ENCODE peak calls at places on chromosomes 3 and 15, in seven cellular contexts. C, F, P, O, X, S and E are unnamed samples.

GRCh38 chr15:64645995-64646394 is 129.4 kb downstream of the RBPMS2 start:
- DNase-seq in C (no peak), F (no peak), P (no peak), O (no peak), X (no peak), S (no peak), E (no peak)

GRCh38 chr3:123633530-123633929 is 48.7 kb upstream of the HACD2 start:
- DNase-seq in C (peak; percentile 74), F (no peak), P (peak; percentile 81), O (no peak), X (no peak), S (no peak), E (no peak)

GRCh38 chr3:191523099-191523498 is 62.1 kb downstream of the PYDC2 start:
- DNase-seq in C (no peak), F (no peak), P (no peak), O (no peak), X (no peak), S (no peak), E (no peak)

GRCh38 chr15:45522931-45523331 is 376 bp upstream of the SLC30A4 start:
- DNase-seq in C (peak; percentile 36), F (peak; percentile 17), P (peak; percentile 44), O (no peak), X (no peak), S (peak; percentile 65), E (peak; percentile 67)

GRCh38 chr3:157204431-157204830 is 44.5 kb upstream of the CCNL1 start:
- DNase-seq in C (peak; percentile 74), F (peak; percentile 22), P (peak; percentile 82), O (no peak), X (no peak), S (peak; percentile 54), E (peak; percentile 74)

GRCh38 chr3:139653582-139653981 is 24.2 kb downstream of the NMNAT3 start:
- DNase-seq in C (no peak), F (no peak), P (no peak), O (no peak), X (no peak), S (no peak), E (no peak)

GRCh38 chr3:196947860-196948441 is 5.6 kb upstream of the NCBP2 start:
- DNase-seq in C (no peak), F (no peak), P (no peak), O (no peak), X (no peak), S (no peak), E (no peak)

GRCh38 chr15:42106278-42106677 is 11.9 kb upstream of the PLA2G4D start:
- DNase-seq in C (no peak), F (no peak), P (no peak), O (no peak), X (no peak), S (no peak), E (no peak)

GRCh38 chr15:98442379-98442833 is 205.9 kb upstream of the IGF1R start:
- DNase-seq in C (peak; percentile 89), F (peak; percentile 36), P (peak; percentile 92), O (no peak), X (peak; percentile 45), S (peak; percentile 86), E (peak; percentile 68)

GRCh38 chr3:124666067-124666466 is 64.2 kb upstream of the UMPS start:
- DNase-seq in C (no peak), F (no peak), P (no peak), O (no peak), X (no peak), S (no peak), E (no peak)

GRCh38 chr3:192571197-192571791 is 156.0 kb downstream of the FGF12 start:
- DNase-seq in C (peak; percentile 40), F (peak; percentile 17), P (peak; percentile 36), O (no peak), X (no peak), S (no peak), E (peak; percentile 72)

GRCh38 chr3:29083081-29083480 is 197.8 kb upstream of the RBMS3 start:
- DNase-seq in C (no peak), F (no peak), P (no peak), O (no peak), X (no peak), S (no peak), E (no peak)

GRCh38 chr15:61327019-61327631 is 98.0 kb upstream of the RORA start:
- DNase-seq in C (no peak), F (no peak), P (peak; percentile 1), O (no peak), X (no peak), S (no peak), E (peak; percentile 49)

GRCh38 chr15:37019479-37020433 is 80.6 kb downstream of the MEIS2 start:
- DNase-seq in C (peak; percentile 9), F (no peak), P (peak; percentile 86), O (no peak), X (no peak), S (no peak), E (no peak)

GRCh38 chr3:16885948-16886683 is 1.4 kb downstream of the PLCL2 start:
- DNase-seq in C (no peak), F (no peak), P (peak; percentile 45), O (no peak), X (no peak), S (no peak), E (no peak)

GRCh38 chr3:103791786-103792515 is 1357.1 kb downstream of the ZPLD1 start:
- DNase-seq in C (no peak), F (no peak), P (no peak), O (no peak), X (no peak), S (no peak), E (no peak)

GRCh38 chr15:77025941-77026411 is 31.1 kb downstream of the PSTPIP1 start:
- DNase-seq in C (no peak), F (no peak), P (no peak), O (no peak), X (peak; percentile 7), S (no peak), E (no peak)

GRCh38 chr3:117435481-117435880 is 725.9 kb downstream of the TUSC7 start:
- DNase-seq in C (no peak), F (no peak), P (no peak), O (no peak), X (no peak), S (no peak), E (no peak)

GRCh38 chr15:83112233-83112958 is 5.0 kb downstream of the TM6SF1 start:
- DNase-seq in C (peak; percentile 8), F (no peak), P (peak; percentile 96), O (no peak), X (no peak), S (no peak), E (peak; percentile 95)

GRCh38 chr3:51082363-51082762 is 302.7 kb upstream of the MANF start:
- DNase-seq in C (no peak), F (no peak), P (no peak), O (no peak), X (no peak), S (no peak), E (no peak)

GRCh38 chr3:81270603-81271371 is 490.7 kb downstream of the GBE1 start:
- DNase-seq in C (no peak), F (no peak), P (no peak), O (no peak), X (no peak), S (no peak), E (no peak)

GRCh38 chr3:127628788-127629456 is at the start of gene PODXL2:
- DNase-seq in C (peak; percentile 56), F (no peak), P (peak; percentile 43), O (peak; percentile 9), X (peak; percentile 53), S (peak; percentile 82), E (peak; percentile 79)

GRCh38 chr3:28504945-28505344 is 156.3 kb upstream of the AZI2 start:
- DNase-seq in C (no peak), F (no peak), P (no peak), O (no peak), X (no peak), S (peak; percentile 31), E (no peak)

GRCh38 chr3:142647856-142648255 is 51.7 kb downstream of the PLS1 start:
- DNase-seq in C (no peak), F (peak; percentile 68), P (no peak), O (no peak), X (peak; percentile 64), S (no peak), E (peak; percentile 31)

GRCh38 chr3:105527949-105528348 is 161.2 kb downstream of the ALCAM start:
- DNase-seq in C (no peak), F (no peak), P (peak; percentile 38), O (no peak), X (no peak), S (no peak), E (peak; percentile 52)

GRCh38 chr15:89888214-89888804 is 5.5 kb downstream of the AP3S2 start:
- DNase-seq in C (peak; percentile 93), F (no peak), P (peak; percentile 82), O (no peak), X (peak; percentile 41), S (peak; percentile 61), E (peak; percentile 87)
- TF ChIP-seq CTCF in C (peak; percentile 73), F (peak; percentile 79), P (peak; percentile 59), O (no peak), X (peak; percentile 50), S (peak; percentile 57), E (peak; percentile 38)

DNA sequence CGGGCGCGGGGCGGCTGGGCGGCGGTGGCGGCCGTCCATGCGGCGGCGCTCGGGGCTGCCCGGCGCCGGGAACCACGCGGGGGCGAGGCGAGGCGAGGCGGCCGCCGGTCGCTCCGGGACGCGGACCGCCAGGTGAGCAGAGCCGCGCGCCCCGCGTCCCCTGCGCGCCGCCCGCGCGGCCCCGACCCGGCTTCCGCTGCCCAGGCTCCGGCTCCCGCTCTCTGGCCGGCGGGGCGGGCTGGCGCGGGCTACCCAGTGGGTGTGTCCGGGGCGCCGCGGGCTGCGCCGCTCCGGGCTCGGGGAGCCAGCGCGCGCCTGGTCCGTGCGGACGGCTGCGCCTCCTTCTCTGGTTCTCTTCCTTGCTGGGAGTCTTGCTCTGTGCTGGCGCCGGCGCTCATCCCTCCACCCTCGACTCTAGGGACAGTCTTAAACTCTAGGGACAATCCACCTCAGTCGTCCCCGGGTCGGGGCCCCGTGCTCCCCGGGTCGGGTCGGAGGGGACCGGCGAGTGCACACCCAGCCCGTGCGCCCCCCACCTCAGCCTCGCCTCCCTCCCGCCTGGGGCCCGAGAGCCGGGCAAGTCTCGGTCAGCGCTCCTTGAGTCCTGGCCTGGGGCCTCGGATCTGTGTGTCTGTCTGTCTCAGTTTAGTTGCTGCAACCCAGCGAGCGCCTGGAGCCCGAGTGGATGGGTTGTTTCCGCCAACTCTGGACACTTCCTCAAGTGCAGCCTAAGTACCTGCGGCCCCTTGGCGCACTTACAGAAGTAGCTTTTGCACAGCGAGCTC is 488 bp downstream of the THSD4 start:
- DNase-seq in C (peak; percentile 45), F (no peak), P (peak; percentile 59), O (no peak), X (peak; percentile 71), S (peak; percentile 67), E (no peak)
- TF ChIP-seq CTCF in C (no peak), F (peak; percentile 76), P (no peak), O (no peak), X (peak; percentile 27), S (no peak), E (no peak)

GRCh38 chr3:159732172-159733111 is 256.2 kb upstream of the IL12A start:
- DNase-seq in C (peak; percentile 94), F (no peak), P (peak; percentile 54), O (no peak), X (no peak), S (peak; percentile 80), E (peak; percentile 66)
- TF ChIP-seq CTCF in C (peak; percentile 44), F (peak; percentile 22), P (no peak), O (no peak), X (no peak), S (peak; percentile 12), E (no peak)

DNA sequence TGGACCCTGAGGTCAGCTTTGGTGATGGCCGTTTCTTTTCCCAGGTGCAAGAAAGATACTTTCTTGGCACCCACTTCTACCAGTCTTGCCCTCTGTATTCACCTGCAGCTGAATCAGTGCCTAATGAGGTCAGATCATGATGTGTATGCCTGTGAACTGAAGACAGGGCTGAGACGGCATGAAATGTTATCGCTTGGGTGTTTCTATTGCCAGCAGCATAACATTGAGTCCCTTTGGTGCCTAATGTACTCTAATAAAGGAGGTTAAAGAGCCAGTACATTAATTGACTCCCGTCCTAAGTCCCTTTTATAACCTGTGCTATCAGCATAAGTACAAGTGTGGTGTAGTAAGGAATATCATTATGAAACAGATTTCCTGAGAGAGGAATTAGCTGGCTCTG is 194.7 kb upstream of the TBC1D5 start:
- DNase-seq in C (no peak), F (no peak), P (no peak), O (no peak), X (no peak), S (no peak), E (no peak)
- TF ChIP-seq CTCF in C (no peak), F (no peak), P (no peak), O (no peak), X (no peak), S (no peak), E (no peak)